ENCODE peak calls at places on chromosome 9, in eight cellular contexts. E is mammary epithelial cell, U is neural crest cell, G is progenitor cell of endocrine pancreas, F is AG04450, C is stomach, V is RWPE1, H is tibial artery. T is an unnamed sample.
A peak's percentile ranks its signal among the peaks of the same experiment; 100 is the strongest.

GRCh38 chr9:117462926-117463325 is 48.1 kb upstream of the ASTN2 start:
- DNase-seq in F (no peak), G (no peak), U (no peak), E (no peak), H (no peak), V (no peak), C (no peak), T (no peak)

GRCh38 chr9:125409637-125410521 is 148.3 kb downstream of the GAPVD1 start:
- DNase-seq in F (no peak), C (no peak), V (peak; percentile 86), H (no peak), U (no peak), E (no peak), G (no peak), T (peak; percentile 53)

GRCh38 chr9:81562221-81563019 is 126.9 kb downstream of the TLE1 start:
- DNase-seq in U (no peak), H (no peak), E (peak; percentile 91), V (peak; percentile 87), G (no peak), F (peak; percentile 41), C (peak; percentile 62), T (no peak)

GRCh38 chr9:5264219-5264595 is 33.0 kb downstream of the INSL4 start:
- DNase-seq in U (no peak), F (no peak), G (no peak), E (no peak), V (no peak), C (no peak), H (no peak), T (no peak)

GRCh38 chr9:72464819-72465218 is 56.6 kb upstream of the TMC1 start:
- DNase-seq in U (no peak), C (no peak), E (no peak), H (no peak), V (no peak), F (no peak), G (no peak), T (no peak)

GRCh38 chr9:110691002-110691549 is 22.5 kb downstream of the MUSK start:
- DNase-seq in G (no peak), V (no peak), C (no peak), F (no peak), H (no peak), U (no peak), E (no peak), T (no peak)

GRCh38 chr9:128558431-128559310 is 6.3 kb downstream of the SPTAN1 start:
- DNase-seq in E (peak; percentile 88), U (peak; percentile 8), F (peak; percentile 74), H (peak; percentile 94), V (peak; percentile 87), C (peak; percentile 87), G (no peak), T (peak; percentile 75)

GRCh38 chr9:69582018-69582417 is 90.2 kb downstream of the APBA1 start:
- DNase-seq in E (no peak), V (no peak), U (no peak), G (no peak), H (no peak), F (no peak), C (no peak), T (no peak)

GRCh38 chr9:82524407-82524806 is 535.8 kb downstream of the SPATA31D1 start:
- DNase-seq in U (no peak), C (no peak), E (no peak), H (no peak), G (no peak), V (no peak), F (no peak), T (no peak)

GRCh38 chr9:114401344-114401743 is 13.6 kb upstream of the AKNA start:
- DNase-seq in V (no peak), G (no peak), U (no peak), E (no peak), H (no peak), F (no peak), C (no peak), T (no peak)

GRCh38 chr9:106934831-106935230 is 71.9 kb downstream of the ZNF462 start:
- DNase-seq in G (no peak), U (no peak), E (no peak), F (no peak), V (no peak), C (no peak), H (no peak), T (no peak)

GRCh38 chr9:127633216-127633615 is 21.1 kb downstream of the STXBP1 start:
- DNase-seq in C (no peak), U (no peak), H (no peak), E (no peak), G (no peak), V (no peak), F (no peak), T (no peak)

GRCh38 chr9:15349892-15350761 is 43.1 kb upstream of the TTC39B start:
- DNase-seq in G (no peak), F (no peak), V (peak; percentile 60), E (peak; percentile 57), C (peak; percentile 72), U (no peak), H (no peak), T (no peak)

GRCh38 chr9:75482566-75482965 is 394.3 kb downstream of the OSTF1 start:
- DNase-seq in V (no peak), U (no peak), E (no peak), F (no peak), C (no peak), H (no peak), G (no peak), T (no peak)
- TF ChIP-seq CTCF in V (no peak), U (no peak), E (no peak), F (no peak), C (no peak), H (no peak), G (no peak), T (no peak)

DNA sequence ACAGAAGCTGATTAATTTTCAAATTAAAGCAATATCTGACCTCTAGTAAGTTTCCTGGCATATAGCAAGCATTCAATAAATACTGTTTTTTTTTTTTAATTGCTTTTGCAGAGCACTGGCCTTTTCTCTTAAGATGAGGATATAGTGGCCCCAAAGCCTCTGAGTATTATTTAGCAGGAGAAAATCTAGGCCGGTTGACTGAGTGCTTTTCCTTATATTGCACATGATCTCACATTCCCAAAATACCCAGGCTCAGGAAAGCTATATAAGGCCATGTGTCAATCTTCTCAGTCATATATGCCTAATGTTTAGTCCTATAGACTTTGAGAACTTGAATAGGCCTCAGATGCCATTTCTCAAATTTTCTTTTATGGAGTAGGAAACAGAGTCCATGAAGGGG is 183.4 kb downstream of the NTRK2 start:
- DNase-seq in C (no peak), V (no peak), G (no peak), E (no peak), U (no peak), F (no peak), H (no peak), T (no peak)
- TF ChIP-seq CTCF in C (no peak), V (no peak), G (no peak), E (no peak), U (no peak), F (no peak), H (no peak), T (no peak)

DNA sequence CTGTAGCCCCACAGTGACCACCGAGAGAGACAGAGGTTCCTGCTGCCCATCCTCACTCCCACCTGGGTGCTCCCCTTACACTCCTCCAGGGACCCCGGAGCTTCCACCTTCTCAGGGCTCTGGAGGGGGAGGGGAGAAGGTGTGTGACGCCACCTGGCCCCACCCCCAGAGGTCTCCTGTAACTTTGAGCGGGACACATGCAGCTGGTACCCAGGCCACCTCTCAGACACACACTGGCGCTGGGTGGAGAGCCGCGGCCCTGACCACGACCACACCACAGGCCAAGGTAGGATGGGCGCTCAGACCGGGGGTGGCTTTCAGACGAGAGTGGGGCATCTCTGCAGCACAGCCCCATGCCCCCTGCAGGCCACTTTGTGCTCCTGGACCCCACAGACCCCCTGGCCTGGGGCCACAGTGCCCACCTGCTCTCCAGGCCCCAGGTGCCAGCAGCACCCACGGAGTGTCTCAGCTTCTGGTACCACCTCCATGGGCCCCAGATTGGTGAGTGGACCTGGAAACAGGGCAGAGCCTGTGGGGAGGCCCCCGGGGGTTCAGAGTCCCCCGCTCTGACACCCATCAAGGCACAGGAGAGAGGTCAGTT is 4.5 kb downstream of the MAMDC4 start:
- DNase-seq in F (no peak), G (peak; percentile 9), U (no peak), E (no peak), C (peak; percentile 25), H (peak; percentile 64), V (no peak), T (no peak)
- TF ChIP-seq CTCF in F (no peak), G (no peak), U (peak; percentile 16), E (no peak), C (no peak), H (no peak), V (no peak), T (no peak)

DNA sequence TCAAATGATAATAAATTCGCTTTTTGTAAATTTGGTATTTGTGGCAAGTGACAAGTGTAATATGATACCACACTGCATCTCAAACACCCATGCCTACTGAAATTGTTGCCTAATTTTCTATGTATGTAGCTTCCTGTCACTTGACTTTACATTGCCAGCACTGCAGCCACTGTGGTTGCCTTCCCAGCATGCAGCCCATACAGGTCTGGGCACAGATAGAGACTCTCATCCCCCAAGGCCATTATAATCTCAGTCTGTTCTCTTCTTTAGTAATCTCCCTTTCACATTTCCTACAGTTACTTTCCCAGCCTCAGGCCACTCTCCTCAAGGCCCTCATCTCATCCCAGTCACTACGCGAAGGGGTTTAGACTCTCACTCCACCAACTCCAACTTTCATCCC is 1200.6 kb downstream of the PTPRD start:
- DNase-seq in C (no peak), E (no peak), G (no peak), F (no peak), V (no peak), H (no peak), U (no peak), T (no peak)
- TF ChIP-seq CTCF in C (no peak), E (no peak), G (no peak), F (no peak), V (no peak), H (no peak), U (no peak), T (no peak)

GRCh38 chr9:133523096-133523495 is 1.7 kb downstream of the MYMK start:
- DNase-seq in H (no peak), E (no peak), V (no peak), G (no peak), C (no peak), U (no peak), F (no peak), T (no peak)
- TF ChIP-seq CTCF in H (no peak), E (no peak), V (no peak), G (no peak), C (no peak), U (no peak), F (no peak), T (no peak)

GRCh38 chr9:21585756-21586752 is 103.9 kb upstream of the IFNE start:
- DNase-seq in H (no peak), C (no peak), V (no peak), G (no peak), E (no peak), F (no peak), U (no peak), T (no peak)
- TF ChIP-seq CTCF in H (no peak), C (no peak), V (peak; percentile 31), G (no peak), E (peak; percentile 25), F (peak; percentile 40), U (no peak), T (no peak)

T was measured in GM10248.